ENCODE peak calls at places on chromosome 19, in seven cellular contexts. B is Peyer's patch, A is heart right ventricle, Y is tibial nerve, N is neural progenitor cell, X is WERI-Rb-1, M is transverse colon. O is an unnamed sample. For H3K27me3, the result is how much of the 10 kb centered on the place peaks cover.

GRCh38 chr19:36605101-36605838 is at the start of gene ZNF382:
- DNase-seq in B (peak), A (peak), Y (peak), N (peak), X (peak), M (peak), O (peak)

GRCh38 chr19:15866646-15867045 is 31.2 kb downstream of the CYP4F2 start:
- DNase-seq in B (no peak), A (no peak), Y (no peak), N (no peak), X (no peak), M (no peak), O (no peak)

GRCh38 chr19:55443045-55443823 is at the start of gene SHISA7:
- DNase-seq in B (no peak), A (no peak), Y (no peak), N (peak), X (peak), M (no peak), O (no peak)

GRCh38 chr19:51521796-51522195 is 9.7 kb downstream of the SIGLEC6 start:
- DNase-seq in B (no peak), A (no peak), Y (no peak), N (no peak), X (no peak), M (no peak), O (no peak)

GRCh38 chr19:35911790-35912189 is 3.7 kb upstream of the TYROBP start:
- DNase-seq in B (no peak), A (no peak), Y (no peak), N (no peak), X (no peak), M (no peak), O (no peak)

GRCh38 chr19:20273951-20274578 is 107.1 kb downstream of the ZNF486 start:
- DNase-seq in B (no peak), A (no peak), Y (no peak), N (no peak), X (no peak), M (no peak), O (no peak)

GRCh38 chr19:45306522-45307027 is 16.1 kb downstream of the CKM start:
- DNase-seq in B (no peak), A (no peak), Y (no peak), N (no peak), X (no peak), M (no peak), O (peak)

GRCh38 chr19:519449-519865 is 12.1 kb upstream of the CDC34 start:
- DNase-seq in B (no peak), A (no peak), Y (no peak), N (no peak), X (no peak), M (no peak), O (no peak)

GRCh38 chr19:33219261-33219812 is 6.3 kb downstream of the SLC7A10 start:
- DNase-seq in B (no peak), A (no peak), Y (no peak), N (peak), X (no peak), M (no peak), O (peak)

GRCh38 chr19:54426291-54426918 is 11.1 kb downstream of the TTYH1 start:
- DNase-seq in B (no peak), A (no peak), Y (no peak), N (peak), X (no peak), M (no peak), O (peak)

GRCh38 chr19:18951721-18952281 is 10.8 kb upstream of the HOMER3 start:
- DNase-seq in B (no peak), A (no peak), Y (no peak), N (no peak), X (no peak), M (no peak), O (no peak)

GRCh38 chr19:49010453-49010852 is 6.4 kb downstream of the LHB start:
- DNase-seq in B (no peak), A (no peak), Y (no peak), N (no peak), X (no peak), M (no peak), O (no peak)
- TF ChIP-seq CTCF in B (no peak), A (no peak), Y (no peak), N (no peak), X (no peak), M (no peak), O (no peak)

GRCh38 chr19:6848986-6849385 is 38.4 kb upstream of the ADGRE1 start:
- DNase-seq in B (no peak), A (no peak), Y (no peak), N (no peak), X (no peak), M (no peak), O (no peak)
- H3K27me3 ChIP-seq in B (under half), A (under half), Y (under half), N (under half), X (under half), M (under half), O (under half)

GRCh38 chr19:58571575-58571947 is 1.6 kb downstream of the MZF1 start:
- DNase-seq in B (peak), A (no peak), Y (no peak), N (no peak), X (no peak), M (peak), O (no peak)
- TF ChIP-seq CTCF in B (no peak), A (no peak), Y (no peak), N (no peak), X (no peak), M (no peak), O (no peak)

GRCh38 chr19:48395499-48395898 is 2.0 kb downstream of the GRIN2D start:
- DNase-seq in B (no peak), A (no peak), Y (no peak), N (no peak), X (no peak), M (no peak), O (no peak)

GRCh38 chr19:48396010-48396870 is 2.8 kb downstream of the GRIN2D start:
- DNase-seq in B (no peak), A (no peak), Y (no peak), N (peak), X (peak), M (no peak), O (no peak)

GRCh38 chr19:48393559-48394330 is at the start of gene GRIN2D:
- DNase-seq in B (no peak), A (no peak), Y (no peak), N (peak), X (peak), M (peak), O (peak)

GRCh38 chr19:48394331-48395169 is 1.1 kb downstream of the GRIN2D start:
- DNase-seq in B (no peak), A (no peak), Y (no peak), N (no peak), X (no peak), M (peak), O (no peak)

GRCh38 chr19:48395170-48395455 is 1.6 kb downstream of the GRIN2D start:
- DNase-seq in B (no peak), A (no peak), Y (no peak), N (no peak), X (no peak), M (no peak), O (no peak)
- H3K27me3 ChIP-seq in B (under half), A (half or more), Y (under half), N (half or more), X (under half), M (half or more), O (under half)

DNA sequence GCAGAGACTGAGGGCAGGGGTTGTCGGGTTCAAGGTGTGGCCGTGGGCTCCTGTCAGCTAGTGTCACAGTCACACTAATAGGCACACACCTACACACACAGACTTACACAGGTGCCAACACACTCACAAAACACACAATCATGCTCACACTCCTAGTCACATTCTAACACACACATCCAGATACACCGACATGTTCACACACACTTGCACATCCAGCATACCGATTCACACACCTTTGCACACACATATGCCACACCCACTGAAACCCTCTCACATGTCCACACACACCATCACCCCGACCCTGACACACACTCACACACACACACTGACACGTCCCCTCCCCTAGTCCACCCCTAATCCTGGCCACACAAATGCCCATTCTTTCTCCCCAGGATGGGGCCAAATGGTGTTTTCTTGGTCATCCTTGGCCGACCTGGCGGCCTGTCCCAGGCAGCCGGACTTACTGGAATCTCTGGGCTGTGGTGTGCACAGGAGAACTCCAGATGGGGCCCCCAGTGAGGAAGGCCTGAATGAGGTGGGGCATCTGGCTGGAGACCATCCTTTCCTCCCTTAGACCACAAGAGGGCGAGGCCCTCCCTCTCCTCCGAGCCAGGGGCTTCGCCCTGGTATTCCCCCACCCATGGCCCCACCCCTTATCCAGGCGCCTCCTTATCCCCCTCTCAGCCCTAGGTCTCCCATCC is 19.1 kb upstream of the PNMA8B start:
- DNase-seq in B (no peak), A (no peak), Y (no peak), N (peak), X (no peak), M (no peak), O (no peak)
- TF ChIP-seq CTCF in B (no peak), A (no peak), Y (no peak), N (peak), X (no peak), M (no peak), O (peak)

DNA sequence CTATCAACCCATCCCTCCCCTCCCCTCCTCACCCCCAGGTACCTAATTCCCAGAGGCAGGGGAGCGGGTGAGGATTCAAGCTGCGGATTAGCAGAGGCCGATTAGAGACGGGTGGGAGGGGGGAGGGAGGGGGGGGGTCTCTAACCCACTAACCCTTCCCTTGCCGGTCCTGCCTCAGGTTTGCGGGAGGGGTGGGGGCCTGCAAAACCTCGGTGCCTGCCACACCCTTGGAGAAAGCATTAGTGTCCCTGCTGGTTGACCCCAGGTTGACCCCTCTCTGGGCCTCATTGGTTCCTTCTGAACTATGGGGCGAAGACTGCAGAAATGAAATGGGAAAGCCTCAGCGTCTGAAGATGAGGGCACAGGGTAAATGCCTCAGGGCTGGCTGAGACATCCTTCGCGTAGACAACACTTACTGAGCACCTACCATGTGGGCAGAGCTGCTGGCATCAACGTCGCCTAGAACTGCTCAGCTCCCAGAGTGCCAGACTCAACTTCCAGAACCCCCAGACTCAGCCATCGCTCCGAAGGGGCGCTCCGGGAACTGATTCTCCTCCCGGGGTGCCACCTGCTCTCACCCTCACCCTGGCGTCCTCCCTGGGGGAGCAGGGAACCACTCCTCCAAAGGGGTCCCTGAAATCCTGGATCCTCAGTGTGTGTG is 8.5 kb upstream of the NFIC start:
- DNase-seq in B (no peak), A (no peak), Y (no peak), N (peak), X (peak), M (no peak), O (peak)
- H3K27me3 ChIP-seq in B (under half), A (under half), Y (under half), N (half or more), X (under half), M (under half), O (half or more)

GRCh38 chr19:7979011-7979410 is 26.4 kb downstream of the ELAVL1 start:
- DNase-seq in B (no peak), A (no peak), Y (no peak), N (no peak), X (no peak), M (no peak), O (no peak)
- TF ChIP-seq CTCF in B (no peak), A (no peak), Y (no peak), N (no peak), X (no peak), M (no peak), O (no peak)